ENCODE peak calls at places on chromosome X, in seven cellular contexts. C is iris pigment epithelial cell, N is SK-N-SH, P is putamen, T is progenitor cell of endocrine pancreas, X is NCI-H2029 treated with DMSO at 0.1 percent for 48 hours, E is NCI-H2081. F is an unnamed sample.

GRCh38 chrX:13966071-13966850 is 63.4 kb downstream of the GEMIN8 start:
- DNase-seq in C (no peak), N (no peak), E (no peak), X (no peak), P (no peak), T (no peak), F (no peak)

GRCh38 chrX:63426519-63426918 is 75.4 kb upstream of the SPIN4 start:
- DNase-seq in P (no peak), C (no peak), E (no peak), X (no peak), T (no peak), N (no peak), F (no peak)

GRCh38 chrX:1463581-1464281 is 11.0 kb upstream of the ASMTL start:
- DNase-seq in E (no peak), C (no peak), T (no peak), N (no peak), P (no peak), X (no peak), F (no peak)

GRCh38 chrX:154546354-154547244 is at the start of gene G6PD:
- DNase-seq in N (peak; percentile 95), X (no peak), E (no peak), C (peak; percentile 43), P (no peak), T (peak; percentile 58), F (peak; percentile 29)

GRCh38 chrX:44244008-44244407 is 99.5 kb downstream of the EFHC2 start:
- DNase-seq in N (peak; percentile 6), C (peak; percentile 42), T (no peak), X (no peak), P (peak; percentile 25), E (peak; percentile 31), F (no peak)

GRCh38 chrX:78997870-78998558 is 52.8 kb downstream of the P2RY10 start:
- DNase-seq in E (no peak), X (no peak), N (no peak), P (no peak), T (no peak), C (no peak), F (no peak)

GRCh38 chrX:57595381-57595811 is 3.6 kb downstream of the ZXDB start:
- DNase-seq in T (no peak), E (no peak), C (peak; percentile 81), X (no peak), N (no peak), P (no peak), F (no peak)

GRCh38 chrX:74449937-74450330 is 28.6 kb downstream of the SLC16A2 start:
- DNase-seq in X (no peak), E (no peak), P (no peak), N (no peak), C (peak; percentile 61), T (no peak), F (no peak)

GRCh38 chrX:150847088-150847487 is 51.4 kb downstream of the CD99L2 start:
- DNase-seq in X (no peak), N (no peak), P (no peak), C (no peak), T (no peak), E (no peak), F (no peak)

GRCh38 chrX:41449615-41450014 is 2.5 kb downstream of the NYX start:
- DNase-seq in X (no peak), N (no peak), T (no peak), C (no peak), E (no peak), P (no peak), F (peak; percentile 17)

GRCh38 chrX:128436397-128437103 is 384.3 kb upstream of the ACTRT1 start:
- DNase-seq in P (no peak), E (no peak), X (no peak), T (no peak), N (no peak), C (peak; percentile 16), F (no peak)